ENCODE peak calls at places on chromosomes 2 and 18, in seven cellular contexts. Y, L, P, O, F, N and I are unnamed samples.
A peak's percentile ranks its signal among the peaks of the same experiment; 100 is the strongest.

GRCh38 chr2:113685471-113685870 is 58.4 kb downstream of the RABL2A start:
- DNase-seq in Y (no peak), L (no peak), P (no peak), O (peak; percentile 59), F (no peak), N (no peak), I (peak; percentile 61)

GRCh38 chr2:203720011-203720410 is 13.6 kb downstream of the CD28 start:
- DNase-seq in Y (peak; percentile 91), L (no peak), P (no peak), O (no peak), F (no peak), N (no peak), I (no peak)

GRCh38 chr18:6601241-6601640 is 128.3 kb upstream of the ARHGAP28 start:
- DNase-seq in Y (no peak), L (no peak), P (no peak), O (no peak), F (no peak), N (no peak), I (no peak)

GRCh38 chr2:113978524-113979171 is 88.8 kb downstream of the ACTR3 start:
- DNase-seq in Y (no peak), L (no peak), P (no peak), O (no peak), F (no peak), N (peak; percentile 39), I (no peak)

GRCh38 chr2:168295051-168295450 is 47.7 kb upstream of the STK39 start:
- DNase-seq in Y (no peak), L (no peak), P (no peak), O (no peak), F (no peak), N (no peak), I (no peak)

GRCh38 chr2:185035906-185036305 is 437.6 kb downstream of the ZNF804A start:
- DNase-seq in Y (no peak), L (no peak), P (no peak), O (no peak), F (no peak), N (no peak), I (no peak)

GRCh38 chr2:186884585-186884984 is 35.6 kb upstream of the ZSWIM2 start:
- DNase-seq in Y (peak; percentile 79), L (peak; percentile 8), P (no peak), O (no peak), F (no peak), N (no peak), I (peak; percentile 59)

GRCh38 chr2:219284501-219285347 is 5.6 kb downstream of the DNAJB2 start:
- DNase-seq in Y (no peak), L (no peak), P (no peak), O (no peak), F (no peak), N (no peak), I (no peak)

GRCh38 chr2:225037374-225038075 is 4.7 kb downstream of the DOCK10 start:
- DNase-seq in Y (no peak), L (no peak), P (no peak), O (peak; percentile 37), F (no peak), N (no peak), I (no peak)

DNA sequence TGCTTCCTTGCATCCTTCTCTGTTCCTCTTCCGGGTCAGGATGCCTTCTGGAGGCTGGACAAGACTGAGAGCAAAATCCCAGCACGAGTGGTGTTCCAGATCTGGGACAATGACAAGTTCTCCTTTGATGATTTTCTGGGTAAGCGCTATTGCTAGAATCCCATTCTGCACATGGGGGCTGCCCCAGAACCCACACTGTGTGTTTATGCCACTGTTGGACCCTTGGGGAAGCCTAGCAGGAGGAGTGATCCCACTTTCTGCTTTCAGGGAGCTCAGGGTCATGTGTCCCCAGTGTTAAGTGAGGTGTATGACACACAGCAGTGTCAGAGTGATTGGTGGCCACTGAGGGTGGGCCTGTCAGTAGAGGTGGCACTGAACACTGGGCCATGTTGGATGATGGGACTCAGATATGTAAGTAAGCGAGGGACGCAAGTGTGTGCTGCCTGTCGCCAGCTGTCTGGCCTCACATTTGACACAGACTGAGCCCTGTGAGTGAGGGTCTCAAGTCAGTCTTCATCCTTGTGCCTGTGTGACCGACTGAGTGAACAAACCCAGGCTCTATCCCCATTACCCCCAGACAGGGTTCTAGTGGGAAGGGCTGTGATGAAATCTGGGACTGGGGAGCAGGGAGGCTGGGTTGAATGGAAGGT is 220.9 kb downstream of the DYSF start:
- DNase-seq in Y (no peak), L (no peak), P (no peak), O (no peak), F (peak; percentile 18), N (no peak), I (no peak)
- H2BK5ac ChIP-seq in Y (no peak overlapping the region), L (no peak overlapping the region), P (no peak overlapping the region), O (no peak overlapping the region), F (no peak overlapping the region), N (no peak overlapping the region), I (no peak overlapping the region)

DNA sequence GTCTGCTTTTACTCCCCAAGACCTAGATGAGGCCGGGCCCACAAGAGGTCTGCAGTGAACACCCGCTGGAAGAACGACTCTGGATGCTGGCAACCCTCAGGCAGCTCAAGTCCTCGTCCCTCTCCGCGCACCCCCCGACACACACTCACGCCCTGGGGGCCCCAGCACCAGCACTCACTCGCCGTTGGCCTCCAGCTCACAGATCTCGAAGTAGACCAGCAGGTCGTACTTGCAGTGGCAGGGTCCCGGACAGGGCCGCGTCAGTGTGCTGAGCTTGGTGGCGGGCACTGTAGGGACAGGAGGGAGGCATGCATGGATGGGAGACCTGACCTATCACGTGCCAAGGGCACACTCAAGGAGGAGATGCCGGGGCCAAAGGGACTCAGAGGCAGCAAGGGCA is 49.4 kb downstream of the AQP12A start:
- DNase-seq in Y (no peak), L (no peak), P (no peak), O (no peak), F (no peak), N (no peak), I (no peak)
- H2BK5ac ChIP-seq in Y (no peak overlapping the region), L (no peak overlapping the region), P (no peak overlapping the region), O (no peak overlapping the region), F (no peak overlapping the region), N (no peak overlapping the region), I (no peak overlapping the region)

DNA sequence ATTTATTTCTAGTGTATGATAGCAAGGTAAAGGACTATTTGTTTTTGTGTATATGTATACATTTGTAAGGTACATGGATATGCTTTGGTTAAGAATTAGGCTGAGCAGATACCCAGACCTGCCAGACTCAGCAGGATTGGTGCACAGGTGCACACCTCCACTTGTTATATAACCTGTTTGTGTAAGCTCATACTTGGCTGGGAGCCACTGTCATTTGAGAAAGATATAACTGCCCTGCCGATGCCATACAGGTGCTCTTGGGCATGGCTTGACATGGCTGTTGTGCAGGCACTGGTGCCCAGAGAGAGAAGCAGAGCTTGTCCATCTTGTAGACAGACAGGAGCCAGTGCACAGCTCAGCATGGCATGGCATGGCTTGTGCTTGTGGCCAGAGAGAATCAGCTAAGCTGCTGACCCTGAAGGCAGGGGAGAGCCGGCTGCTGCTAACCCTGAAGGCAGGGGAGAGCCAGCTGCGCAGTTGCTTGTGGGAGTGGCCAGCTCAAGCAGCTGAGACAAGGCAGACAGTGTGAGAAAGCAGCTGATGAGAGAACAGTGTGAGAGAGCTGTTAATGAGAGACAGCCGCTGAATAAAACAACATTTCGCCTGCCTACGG is 136.5 kb downstream of the RNF144A start:
- DNase-seq in Y (no peak), L (no peak), P (no peak), O (no peak), F (no peak), N (no peak), I (no peak)
- H2BK5ac ChIP-seq in Y (no peak overlapping the region), L (no peak overlapping the region), P (no peak overlapping the region), O (no peak overlapping the region), F (no peak overlapping the region), N (no peak overlapping the region), I (no peak overlapping the region)

DNA sequence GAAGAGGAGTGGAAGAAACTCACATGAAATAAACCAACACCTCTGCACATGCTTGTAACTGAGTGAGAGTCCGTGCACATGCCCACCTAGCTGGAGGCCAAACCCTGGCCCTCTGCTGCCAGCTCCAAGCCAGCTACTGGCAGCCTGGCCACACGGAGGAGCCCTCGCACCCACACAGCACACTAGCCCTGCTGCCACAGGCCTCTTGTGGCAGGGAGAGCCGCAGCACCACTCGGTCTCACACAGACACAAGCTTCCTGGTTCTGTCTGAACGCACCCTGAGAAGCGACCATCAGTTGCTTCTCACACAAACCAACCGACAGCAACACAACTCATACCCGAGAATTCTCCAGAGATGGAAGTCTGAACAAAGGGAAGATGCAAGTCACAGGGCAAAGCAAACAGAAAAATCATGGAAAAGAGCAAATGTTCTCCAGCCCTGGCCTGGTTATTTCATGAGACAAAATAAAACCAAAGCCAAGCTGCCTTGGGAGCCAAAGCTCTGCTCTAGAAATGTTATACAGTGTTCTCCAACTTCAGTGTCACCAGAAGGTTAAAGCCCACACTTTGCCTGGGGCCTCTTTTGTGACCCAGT is 65.1 kb downstream of the FBXO15 start:
- DNase-seq in Y (peak; percentile 82), L (peak; percentile 8), P (peak; percentile 77), O (peak; percentile 63), F (peak; percentile 91), N (peak; percentile 10), I (peak; percentile 50)
- H2BK5ac ChIP-seq in Y (no peak overlapping the region), L (no peak overlapping the region), P (no peak overlapping the region), O (peak overlapping the region; percentile 17), F (no peak overlapping the region), N (no peak overlapping the region), I (no peak overlapping the region)

DNA sequence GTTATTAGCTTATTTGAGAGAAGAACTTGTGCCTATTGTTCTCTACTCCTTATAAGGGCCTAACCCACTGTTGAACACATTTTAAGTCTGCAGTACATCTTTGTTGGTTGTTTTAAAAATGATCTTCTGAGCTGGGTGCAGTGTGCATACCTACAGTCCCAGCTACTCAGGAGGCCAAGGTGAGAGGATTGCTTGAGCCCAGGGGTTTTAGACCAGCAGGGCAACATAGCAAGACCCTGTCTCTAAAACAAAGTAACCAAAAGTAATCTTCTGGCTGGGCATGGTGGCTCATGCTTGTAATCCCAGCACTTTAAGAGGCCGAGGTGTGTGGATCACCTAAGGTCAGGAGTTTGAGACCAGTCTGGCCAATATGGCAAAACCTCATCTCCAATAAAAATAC is 25.8 kb upstream of the RAB10 start:
- DNase-seq in Y (no peak), L (no peak), P (no peak), O (no peak), F (no peak), N (no peak), I (no peak)
- H2BK5ac ChIP-seq in Y (no peak overlapping the region), L (no peak overlapping the region), P (no peak overlapping the region), O (no peak overlapping the region), F (no peak overlapping the region), N (no peak overlapping the region), I (no peak overlapping the region)